ENCODE peak calls at places on chromosomes 13 and 19, in six cellular contexts. M is NCI-H2081; A is activated T-cell treated with anti-CD3 and anti-CD28 coated beads, Interleukin-2, amount 50 U/mL, for 72 hours; P is activated CD4-positive, alpha-beta T cell treated with anti-CD3 and anti-CD28 coated beads for 48 hours; R is suprapubic skin; U is left ventricle myocardium inferior. C is an unnamed sample.

GRCh38 chr13:26390203-26390602 is 136.3 kb downstream of the CDK8 start:
- DNase-seq in P (no peak), R (no peak), A (no peak), M (no peak), U (no peak), C (no peak)

GRCh38 chr13:89827552-89827951 is 1519.9 kb upstream of the MIR17HG start:
- DNase-seq in U (no peak), P (no peak), M (no peak), A (no peak), R (no peak), C (no peak)

GRCh38 chr13:100434010-100434763 is 154.4 kb downstream of the GGACT start:
- DNase-seq in R (no peak), P (no peak), M (no peak), A (no peak), U (no peak), C (peak; percentile 26)

GRCh38 chr13:34107814-34108213 is 289.9 kb downstream of the RFC3 start:
- DNase-seq in R (no peak), A (no peak), M (no peak), P (no peak), U (no peak), C (no peak)

GRCh38 chr13:50730496-50731171 is 112.9 kb downstream of the DLEU7 start:
- DNase-seq in P (no peak), A (no peak), M (no peak), R (no peak), U (no peak), C (no peak)

GRCh38 chr13:79070343-79070974 is 335.6 kb downstream of the RBM26 start:
- DNase-seq in R (no peak), U (no peak), P (no peak), A (no peak), M (no peak), C (no peak)

GRCh38 chr19:48685583-48685982 is 10.2 kb upstream of the FUT2 start:
- DNase-seq in P (no peak), U (no peak), M (no peak), A (no peak), R (no peak), C (no peak)

GRCh38 chr19:33175886-33176669 is 18.1 kb upstream of the LRP3 start:
- DNase-seq in M (no peak), P (peak; percentile 14), A (no peak), U (no peak), R (no peak), C (no peak)

GRCh38 chr19:16259385-16260159 is 61.9 kb downstream of the AP1M1 start:
- DNase-seq in R (no peak), M (no peak), U (no peak), A (no peak), P (no peak), C (no peak)

GRCh38 chr19:58305932-58306323 is 751 bp downstream of the ERVK3-1 start:
- DNase-seq in P (no peak), M (no peak), A (no peak), R (no peak), U (no peak), C (no peak)

GRCh38 chr13:23928985-23929384 is 31.7 kb upstream of the C1QTNF9B start:
- DNase-seq in P (no peak), A (no peak), U (no peak), M (no peak), R (no peak), C (peak; percentile 59)

GRCh38 chr19:18401580-18402112 is 4.2 kb upstream of the LRRC25 start:
- DNase-seq in P (no peak), U (peak; percentile 63), M (no peak), A (no peak), R (no peak), C (no peak)

GRCh38 chr13:110503037-110503901 is 58.3 kb downstream of the RAB20 start:
- DNase-seq in P (no peak), M (no peak), R (no peak), U (no peak), A (no peak), C (no peak)

GRCh38 chr19:57338798-57339378 is 12.2 kb upstream of the ZNF304 start:
- DNase-seq in M (no peak), A (no peak), P (no peak), U (no peak), R (no peak), C (no peak)

GRCh38 chr13:98482476-98483444 is 94.1 kb downstream of the STK24 start:
- DNase-seq in A (no peak), M (no peak), R (no peak), P (no peak), U (peak; percentile 80), C (no peak)

GRCh38 chr13:72431981-72432617 is 295.3 kb downstream of the MZT1 start:
- DNase-seq in P (no peak), M (no peak), A (no peak), R (no peak), U (no peak), C (no peak)

GRCh38 chr19:34990578-34991192 is 9.4 kb upstream of the GRAMD1A start:
- DNase-seq in M (no peak), R (no peak), U (no peak), A (peak; percentile 67), P (peak; percentile 79), C (no peak)

GRCh38 chr13:63433546-63434150 is 2018.0 kb upstream of the PCDH20 start:
- DNase-seq in R (no peak), A (no peak), P (no peak), U (no peak), M (no peak), C (no peak)

GRCh38 chr19:3458595-3459284 is 21.6 kb downstream of the SMIM24 start:
- DNase-seq in M (no peak), U (no peak), A (no peak), P (no peak), R (no peak), C (no peak)

GRCh38 chr13:44763604-44764311 is 187.6 kb upstream of the TSC22D1 start:
- DNase-seq in U (peak; percentile 22), A (no peak), P (no peak), R (no peak), M (no peak), C (no peak)

GRCh38 chr19:55353803-55354697 is 469 bp downstream of the COX6B2 start:
- DNase-seq in U (peak; percentile 65), R (no peak), A (peak; percentile 72), M (no peak), P (peak; percentile 67), C (no peak)

GRCh38 chr19:43519436-43520088 is 7.4 kb downstream of the ETHE1 start:
- DNase-seq in R (no peak), A (peak; percentile 85), P (peak; percentile 89), M (peak; percentile 84), U (peak; percentile 70), C (peak; percentile 84)

GRCh38 chr19:45306522-45307027 is 16.1 kb downstream of the CKM start:
- DNase-seq in P (no peak), M (no peak), U (no peak), R (no peak), A (no peak), C (no peak)

GRCh38 chr13:37194428-37194861 is 89.0 kb upstream of the CSNK1A1L start:
- DNase-seq in U (no peak), M (peak; percentile 52), R (no peak), P (no peak), A (no peak), C (no peak)

GRCh38 chr19:43739836-43740235 is 14.9 kb downstream of the SMG9 start:
- DNase-seq in U (no peak), A (no peak), P (no peak), R (no peak), M (no peak), C (no peak)

GRCh38 chr13:100483836-100484381 is 104.7 kb downstream of the GGACT start:
- DNase-seq in M (no peak), R (no peak), U (no peak), A (no peak), P (no peak), C (no peak)

GRCh38 chr19:5937550-5937949 is 23.5 kb downstream of the CAPS start:
- DNase-seq in U (no peak), P (no peak), M (no peak), R (no peak), A (no peak), C (no peak)

GRCh38 chr19:55111238-55111831 is 6.1 kb downstream of the PPP1R12C start:
- DNase-seq in M (no peak), A (no peak), P (no peak), U (no peak), R (no peak), C (no peak)

GRCh38 chr13:58144616-58145015 is 513.1 kb downstream of the PCDH17 start:
- DNase-seq in U (no peak), A (no peak), P (no peak), R (no peak), M (no peak), C (no peak)

GRCh38 chr13:89865331-89865833 is 1482.1 kb upstream of the MIR17HG start:
- DNase-seq in M (no peak), P (no peak), U (no peak), R (no peak), A (no peak), C (no peak)

GRCh38 chr19:19056636-19057275 is 7.0 kb upstream of the SLC25A42 start:
- DNase-seq in P (no peak), R (no peak), U (no peak), A (no peak), M (no peak), C (no peak)